ENCODE peak calls at places on chromosomes 13 and 19, in four cellular contexts. B is HCT116; R is effector memory CD4-positive, alpha-beta T cell; A is CD4-positive, alpha-beta memory T cell. I is an unnamed sample.

GRCh38 chr19:38162632-38163031 is 61.4 kb downstream of the DPF1 start:
- DNase-seq in B (no peak), R (no peak), A (no peak), I (no peak)

GRCh38 chr13:43830481-43830873 is 43.7 kb upstream of the ENOX1 start:
- DNase-seq in B (no peak), A (no peak), R (no peak), I (no peak)

GRCh38 chr19:8423821-8424223 is 10.7 kb downstream of the MARCHF2 start:
- DNase-seq in R (no peak), B (peak; percentile 85), A (no peak), I (no peak)

GRCh38 chr13:24788538-24788937 is 24.6 kb downstream of the RNF17 start:
- DNase-seq in A (no peak), B (no peak), R (no peak), I (no peak)

GRCh38 chr13:44211286-44211685 is 162.3 kb upstream of the SERP2 start:
- DNase-seq in A (no peak), R (no peak), B (no peak), I (no peak)

GRCh38 chr13:106376411-106377112 is 158.9 kb downstream of the EFNB2 start:
- DNase-seq in A (no peak), R (no peak), B (peak; percentile 86), I (no peak)

GRCh38 chr13:26867451-26868067 is 107.0 kb upstream of the GPR12 start:
- DNase-seq in R (no peak), B (no peak), A (no peak), I (no peak)

GRCh38 chr13:108155185-108156106 is 59.9 kb downstream of the LIG4 start:
- DNase-seq in R (peak; percentile 29), A (peak; percentile 36), B (peak; percentile 38), I (peak; percentile 57)

GRCh38 chr19:2962018-2962670 is 15.2 kb upstream of the TLE6 start:
- DNase-seq in B (peak; percentile 68), A (peak; percentile 72), R (peak; percentile 52), I (peak; percentile 19)

GRCh38 chr13:59384154-59384553 is 779.6 kb downstream of the DIAPH3 start:
- DNase-seq in B (no peak), A (no peak), R (no peak), I (no peak)

GRCh38 chr19:39145180-39145953 is 19.8 kb downstream of the PAK4 start:
- DNase-seq in A (no peak), B (no peak), R (no peak), I (no peak)

GRCh38 chr13:97978661-97979450 is 25.4 kb downstream of the IPO5 start:
- DNase-seq in A (no peak), R (no peak), B (no peak), I (no peak)

GRCh38 chr19:53865918-53866696 is 1.6 kb upstream of the MYADM start:
- DNase-seq in B (peak; percentile 60), A (peak; percentile 63), R (peak; percentile 56), I (peak; percentile 65)

GRCh38 chr19:8333771-8334457 is 9.1 kb downstream of the KANK3 start:
- DNase-seq in R (no peak), B (no peak), A (no peak), I (no peak)

GRCh38 chr13:110132178-110132975 is 174.6 kb downstream of the COL4A1 start:
- DNase-seq in B (no peak), R (no peak), A (no peak), I (no peak)

GRCh38 chr19:44277331-44277730 is 17.6 kb downstream of the ZNF233 start:
- DNase-seq in A (no peak), R (no peak), B (no peak), I (no peak)

GRCh38 chr19:31598730-31599238 is 249.5 kb upstream of the TSHZ3 start:
- DNase-seq in R (no peak), A (no peak), B (no peak), I (no peak)

GRCh38 chr19:12786149-12786870 is 5.0 kb upstream of the JUNB start:
- DNase-seq in A (no peak), B (no peak), R (no peak), I (no peak)

GRCh38 chr13:19782049-19782726 is 557 bp downstream of the PSPC1 start:
- DNase-seq in R (peak; percentile 41), A (peak; percentile 55), B (no peak), I (peak; percentile 55)

GRCh38 chr19:4012092-4012974 is 4.8 kb downstream of the PIAS4 start:
- DNase-seq in A (no peak), R (no peak), B (no peak), I (no peak)

GRCh38 chr19:482186-483041 is 13.9 kb upstream of the MADCAM1 start:
- DNase-seq in A (no peak), B (no peak), R (no peak), I (no peak)

GRCh38 chr19:7505288-7505681 is 10.6 kb upstream of the ZNF358 start:
- DNase-seq in R (no peak), B (no peak), A (no peak), I (no peak)

GRCh38 chr13:44868397-44868796 is 120.9 kb downstream of the NUFIP1 start:
- DNase-seq in R (no peak), B (no peak), A (no peak), I (no peak)

GRCh38 chr13:50691682-50692263 is 151.7 kb downstream of the DLEU7 start:
- DNase-seq in A (no peak), R (no peak), B (no peak), I (no peak)

GRCh38 chr19:39563408-39563807 is 23.4 kb upstream of the EID2 start:
- DNase-seq in A (no peak), R (no peak), B (peak; percentile 12), I (no peak)

GRCh38 chr19:18174983-18175382 is 1.4 kb downstream of the IFI30 start:
- DNase-seq in A (no peak), R (no peak), B (no peak), I (no peak)

GRCh38 chr13:88800505-88800904 is 1129.3 kb downstream of the SLITRK5 start:
- DNase-seq in A (no peak), R (no peak), B (no peak), I (no peak)

GRCh38 chr13:38090913-38091312 is 221.3 kb upstream of the TRPC4 start:
- DNase-seq in B (no peak), R (no peak), A (no peak), I (no peak)

GRCh38 chr13:30072818-30073186 is 222.4 kb upstream of the UBL3 start:
- DNase-seq in B (no peak), A (no peak), R (no peak), I (no peak)

GRCh38 chr19:31354316-31354715 is 5.1 kb upstream of the TSHZ3 start:
- DNase-seq in A (no peak), B (no peak), R (no peak), I (no peak)

GRCh38 chr13:99174533-99175100 is 26.0 kb upstream of the UBAC2 start:
- DNase-seq in B (no peak), A (no peak), R (no peak), I (no peak)

GRCh38 chr19:2424686-2425621 is 2.4 kb downstream of the TIMM13 start:
- DNase-seq in R (no peak), B (no peak), A (no peak), I (no peak)

GRCh38 chr13:109281823-109282239 is 504.6 kb downstream of the IRS2 start:
- DNase-seq in R (no peak), A (no peak), B (no peak), I (no peak)

GRCh38 chr13:40445557-40445990 is 220.9 kb downstream of the FOXO1 start:
- DNase-seq in B (no peak), R (no peak), A (no peak), I (no peak)

DNA sequence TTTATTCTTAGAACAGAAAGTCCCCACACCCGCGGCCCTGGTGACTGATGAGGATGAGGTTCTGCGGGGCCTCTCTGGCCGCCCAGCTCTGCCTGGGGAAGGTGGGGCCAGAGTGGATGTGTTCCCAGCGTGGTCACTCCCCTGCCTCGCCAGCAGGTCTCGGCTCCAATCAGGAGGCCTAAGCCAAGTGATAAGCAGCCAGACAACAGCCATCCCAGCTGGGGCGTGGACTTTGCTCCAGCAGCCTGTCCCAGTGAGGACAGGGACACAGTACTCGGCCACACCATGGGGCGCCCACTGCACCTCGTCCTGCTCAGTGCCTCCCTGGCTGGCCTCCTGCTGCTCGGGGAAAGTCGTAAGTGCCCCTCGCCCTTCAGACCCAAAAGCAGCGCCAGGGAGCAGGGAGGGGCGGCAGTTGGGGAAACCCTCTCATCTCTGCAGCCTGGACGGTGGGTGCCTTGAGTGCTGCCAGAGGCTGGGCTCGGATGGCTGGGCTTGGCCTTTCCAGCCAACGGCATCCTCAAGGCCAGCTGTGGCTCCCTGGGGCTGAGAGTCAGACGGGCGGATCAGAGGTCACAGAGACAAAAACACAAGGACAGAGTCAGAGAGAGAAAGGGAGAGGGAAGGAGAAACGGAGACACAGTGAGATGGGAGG is at the start of gene F10:
- DNase-seq in R (no peak), A (no peak), B (peak; percentile 50), I (no peak)
- H3K27me3 ChIP-seq in R (no peaks in the 10 kb centered on the region), A (no peaks in the 10 kb centered on the region), B (peaks cover 5% of the 10 kb centered on the region), I (no peaks in the 10 kb centered on the region)

DNA sequence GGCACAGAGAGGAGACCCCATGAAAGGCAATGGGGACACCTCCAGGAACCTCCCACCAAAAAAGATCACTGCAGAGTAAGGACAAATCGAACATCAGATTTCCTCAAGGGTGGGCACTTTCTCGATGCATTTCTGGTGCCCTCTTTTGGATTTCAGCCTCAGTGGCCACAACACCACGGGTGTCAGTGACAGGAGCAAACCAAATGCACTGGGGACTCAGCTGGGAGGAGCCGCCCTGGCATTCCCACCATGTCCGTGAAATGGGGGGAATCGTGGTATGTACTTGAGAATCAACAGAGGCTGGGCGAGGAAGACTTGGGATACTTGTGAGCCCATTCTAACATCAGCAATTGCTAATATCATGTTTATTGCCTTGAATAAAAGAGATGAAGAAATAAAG is 16.3 kb downstream of the FAM187B start:
- DNase-seq in A (no peak), B (no peak), R (no peak), I (no peak)
- H3K4me1 ChIP-seq in A (peaks cover 96% of the 10 kb centered on the region), B (peaks cover 50% of the 10 kb centered on the region), R (peaks cover 29% of the 10 kb centered on the region), I (peaks cover 68% of the 10 kb centered on the region)

GRCh38 chr13:100173203-100173602 is 84.3 kb downstream of the PCCA start:
- DNase-seq in R (no peak), B (no peak), A (no peak), I (no peak)

GRCh38 chr13:100175078-100175802 is 86.3 kb downstream of the PCCA start:
- DNase-seq in A (no peak), B (no peak), R (no peak), I (no peak)

GRCh38 chr13:100176781-100177389 is 88.0 kb downstream of the PCCA start:
- DNase-seq in B (no peak), A (no peak), R (no peak), I (no peak)

DNA sequence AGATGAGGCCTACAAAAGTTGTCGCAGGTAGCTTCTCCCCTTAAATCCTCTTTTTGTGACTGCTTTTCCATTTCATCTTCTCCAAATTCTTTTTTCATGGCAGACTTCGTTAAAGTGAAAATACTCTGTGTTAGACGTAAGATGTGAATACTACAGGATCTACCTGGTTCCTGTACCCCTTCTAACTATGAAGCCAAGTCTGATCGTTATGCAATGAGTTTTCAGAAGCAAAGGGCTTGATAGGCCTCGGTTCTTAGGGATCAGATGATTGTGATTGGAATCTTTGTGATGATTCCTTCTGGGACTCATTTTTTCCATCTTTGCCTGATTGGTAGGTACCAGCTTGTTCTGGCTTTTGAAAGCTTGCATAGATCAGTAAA is 86.9 kb downstream of the PCCA start:
- DNase-seq in R (no peak), B (no peak), A (no peak), I (no peak)
- H3K27ac ChIP-seq in R (no peak overlapping the region), B (no peak overlapping the region), A (no peak overlapping the region), I (no peak overlapping the region)

DNA sequence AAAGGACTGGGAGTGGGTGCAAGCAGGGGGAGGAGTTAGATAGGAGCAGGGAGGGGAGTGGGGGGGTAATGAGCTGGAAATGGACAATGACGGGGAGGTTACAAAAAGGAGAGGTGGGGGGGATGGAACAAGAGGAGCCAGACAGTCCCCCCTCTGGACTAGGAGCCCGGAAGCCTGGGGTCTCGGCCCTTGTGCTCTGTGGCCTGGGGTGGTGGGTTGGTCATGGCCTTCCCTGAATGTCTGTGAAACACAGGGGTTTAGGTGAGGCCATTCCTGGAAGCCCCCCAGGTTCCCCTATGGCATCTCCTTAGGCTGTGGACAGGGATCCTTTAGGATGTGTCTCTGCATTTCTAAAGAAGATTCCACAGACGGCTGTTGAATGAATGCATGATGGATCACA is 12.1 kb downstream of the KCNC3 start:
- DNase-seq in B (no peak), R (no peak), A (no peak), I (no peak)
- H3K27me3 ChIP-seq in B (no peaks in the 10 kb centered on the region), R (peaks cover 37% of the 10 kb centered on the region), A (peaks cover 22% of the 10 kb centered on the region), I (peaks cover 18% of the 10 kb centered on the region)

I was measured in CD8-positive, alpha-beta T cell.